ENCODE peak calls at places on chromosome 10, in six cellular contexts. N is aorta, G is AG04450, E is fibroblast of mammary gland, R is uterus, K is mucosa of descending colon. Q is an unnamed sample.

GRCh38 chr10:29691564-29692064 is 56.8 kb upstream of the SVIL start:
- DNase-seq in E (peak), K (no peak), G (no peak), N (no peak), R (peak), Q (no peak)

GRCh38 chr10:60662917-60663614 is 115.2 kb upstream of the CDK1 start:
- DNase-seq in G (no peak), K (no peak), E (no peak), N (no peak), R (no peak), Q (no peak)

GRCh38 chr10:117257701-117258100 is 16.8 kb downstream of the SLC18A2 start:
- DNase-seq in E (no peak), N (no peak), R (no peak), G (no peak), K (no peak), Q (no peak)

GRCh38 chr10:22693371-22693784 is 21.0 kb downstream of the PIP4K2A start:
- DNase-seq in E (peak), R (no peak), G (no peak), K (no peak), N (no peak), Q (no peak)

GRCh38 chr10:127715782-127716378 is 21.1 kb upstream of the FOXI2 start:
- DNase-seq in E (peak), G (no peak), R (no peak), N (no peak), K (no peak), Q (no peak)

GRCh38 chr10:28800144-28800543 is 122.8 kb downstream of the BAMBI start:
- DNase-seq in G (no peak), R (no peak), N (no peak), K (no peak), E (peak), Q (no peak)

GRCh38 chr10:49260636-49261296 is 38.2 kb upstream of the C10orf71 start:
- DNase-seq in N (no peak), K (no peak), G (no peak), R (no peak), E (no peak), Q (no peak)

GRCh38 chr10:43863859-43864591 is 215.3 kb upstream of the ZNF32 start:
- DNase-seq in R (no peak), N (peak), E (peak), K (peak), G (peak), Q (no peak)

GRCh38 chr10:93080350-93081046 is 6.8 kb downstream of the CYP26A1 start:
- DNase-seq in E (peak), N (no peak), R (no peak), K (peak), G (no peak), Q (no peak)

GRCh38 chr10:86062647-86063145 is 303.9 kb downstream of the GRID1 start:
- DNase-seq in G (no peak), N (no peak), R (no peak), K (no peak), E (no peak), Q (no peak)

GRCh38 chr10:113313048-113313611 is 239.7 kb upstream of the HABP2 start:
- DNase-seq in G (no peak), R (no peak), N (no peak), K (no peak), E (no peak), Q (no peak)

GRCh38 chr10:48742891-48743845 is 58.5 kb downstream of the WDFY4 start:
- DNase-seq in G (no peak), N (no peak), R (no peak), K (no peak), E (no peak), Q (no peak)

GRCh38 chr10:48951707-48952106 is 12.1 kb upstream of the LRRC18 start:
- DNase-seq in K (no peak), G (no peak), E (no peak), R (no peak), N (no peak), Q (no peak)

GRCh38 chr10:132129431-132129830 is 57.3 kb upstream of the DPYSL4 start:
- DNase-seq in K (no peak), G (no peak), E (no peak), R (no peak), N (peak), Q (no peak)

GRCh38 chr10:22086730-22087364 is 83.3 kb upstream of the DNAJC1 start:
- DNase-seq in G (peak), E (peak), K (peak), R (peak), N (peak), Q (peak)

GRCh38 chr10:104824378-104825006 is 183.4 kb downstream of the SORCS3 start:
- DNase-seq in N (peak), K (peak), G (no peak), R (no peak), E (peak), Q (no peak)

GRCh38 chr10:100907773-100908172 is 5.0 kb upstream of the SLF2 start:
- DNase-seq in R (no peak), K (no peak), G (no peak), N (no peak), E (no peak), Q (no peak)

GRCh38 chr10:123743441-123744225 is 77.5 kb downstream of the GPR26 start:
- DNase-seq in N (no peak), G (no peak), K (no peak), E (peak), R (no peak), Q (no peak)

GRCh38 chr10:103636996-103637395 is 143.5 kb downstream of the NEURL1 start:
- DNase-seq in K (no peak), N (no peak), R (no peak), G (no peak), E (peak), Q (no peak)

GRCh38 chr10:114502071-114502470 is 97.8 kb upstream of the AFAP1L2 start:
- DNase-seq in E (no peak), R (no peak), N (no peak), K (no peak), G (no peak), Q (no peak)
- H3K4me3 ChIP-seq in E (no peak), R (no peak), N (no peak), K (no peak), G (no peak), Q (no peak)

GRCh38 chr10:82674036-82674435 is 799.0 kb downstream of the NRG3 start:
- DNase-seq in E (no peak), R (no peak), N (no peak), K (no peak), G (no peak), Q (no peak)

GRCh38 chr10:82668266-82668665 is 793.3 kb downstream of the NRG3 start:
- DNase-seq in K (no peak), N (no peak), R (no peak), G (no peak), E (peak), Q (no peak)
- H3K4me3 ChIP-seq in K (no peak), N (no peak), R (no peak), G (no peak), E (no peak), Q (no peak)

GRCh38 chr10:53886325-53887300 is 914.4 kb downstream of the PCDH15 start:
- DNase-seq in R (no peak), G (no peak), K (peak), E (no peak), N (no peak), Q (no peak)
- H3K4me3 ChIP-seq in R (no peak), G (no peak), K (no peak), E (no peak), N (no peak), Q (no peak)

DNA sequence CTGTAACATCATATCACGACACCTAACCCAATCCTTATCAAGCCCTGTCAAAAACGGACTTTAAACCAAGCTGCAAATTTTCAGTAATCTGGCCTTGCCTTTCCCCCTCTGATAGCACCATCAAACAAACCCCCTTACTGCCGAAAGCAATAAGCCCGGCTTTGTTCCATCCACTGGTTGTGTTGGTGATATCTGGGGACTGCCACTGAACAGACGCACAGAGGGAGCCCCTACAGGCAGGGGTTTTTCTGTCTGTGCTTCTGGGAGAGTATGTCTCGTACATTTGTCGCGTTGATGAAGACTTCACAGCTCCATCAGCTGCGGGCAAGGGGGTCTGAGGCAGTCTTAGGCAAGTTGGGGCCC is 550 bp upstream of the PLAU start:
- DNase-seq in N (no peak), K (no peak), G (no peak), R (no peak), E (no peak), Q (no peak)
- H3K4me3 ChIP-seq in N (no peak), K (no peak), G (peak), R (peak), E (peak), Q (peak)

GRCh38 chr10:102626026-102626686 is 18.1 kb upstream of the TRIM8 start:
- DNase-seq in G (no peak), K (no peak), N (peak), E (no peak), R (no peak), Q (peak)

GRCh38 chr10:102629661-102630614 is 14.3 kb upstream of the TRIM8 start:
- DNase-seq in R (no peak), N (no peak), G (peak), E (peak), K (no peak), Q (no peak)

GRCh38 chr10:102627141-102627445 is 17.2 kb upstream of the TRIM8 start:
- DNase-seq in G (no peak), R (no peak), K (no peak), E (no peak), N (no peak), Q (peak)

GRCh38 chr10:102628451-102628911 is 15.8 kb upstream of the TRIM8 start:
- DNase-seq in G (no peak), K (no peak), R (peak), E (peak), N (peak), Q (no peak)

GRCh38 chr10:102627446-102628293 is 16.6 kb upstream of the TRIM8 start:
- DNase-seq in G (no peak), K (no peak), E (peak), N (peak), R (peak), Q (peak)
- H3K4me3 ChIP-seq in G (no peak), K (no peak), E (no peak), N (no peak), R (no peak), Q (no peak)

GRCh38 chr10:14880201-14880600 is 1.5 kb downstream of the SUV39H2 start:
- DNase-seq in G (no peak), N (no peak), E (no peak), K (no peak), R (no peak), Q (no peak)

GRCh38 chr10:14879055-14879800 is 562 bp downstream of the SUV39H2 start:
- DNase-seq in N (no peak), R (no peak), E (no peak), K (peak), G (no peak), Q (no peak)

GRCh38 chr10:14876764-14877163 is 1.9 kb upstream of the SUV39H2 start:
- DNase-seq in G (no peak), K (no peak), E (no peak), N (no peak), R (no peak), Q (no peak)

GRCh38 chr10:14878266-14879054 is at the start of gene SUV39H2:
- DNase-seq in R (peak), N (peak), E (peak), K (peak), G (peak), Q (peak)

GRCh38 chr10:14879801-14880193 is 1.1 kb downstream of the SUV39H2 start:
- DNase-seq in R (no peak), G (no peak), K (no peak), E (no peak), N (no peak), Q (no peak)
- H3K4me3 ChIP-seq in R (peak), G (peak), K (peak), E (peak), N (peak), Q (peak)